ENCODE peak calls at places on chromosome 20, in eight cellular contexts. A, D, K, L, W, O, E and B are unnamed samples.

GRCh38 chr20:57089701-57090144 is 176.7 kb downstream of the BMP7 start:
- DNase-seq in A (peak; percentile 83), D (peak; percentile 45), K (no peak), L (peak; percentile 93), W (peak; percentile 62), O (no peak), E (peak; percentile 37), B (no peak)

GRCh38 chr20:19531446-19531845 is 226.6 kb upstream of the RIN2 start:
- DNase-seq in A (no peak), D (no peak), K (no peak), L (no peak), W (no peak), O (no peak), E (no peak), B (no peak)

GRCh38 chr20:13322621-13323020 is 101.5 kb downstream of the ISM1 start:
- DNase-seq in A (no peak), D (no peak), K (no peak), L (peak; percentile 26), W (no peak), O (no peak), E (no peak), B (no peak)

GRCh38 chr20:13105864-13106457 is 97.2 kb downstream of the SPTLC3 start:
- DNase-seq in A (peak; percentile 35), D (peak; percentile 42), K (no peak), L (no peak), W (peak; percentile 31), O (peak; percentile 17), E (no peak), B (no peak)

GRCh38 chr20:21053002-21053762 is 53.0 kb downstream of the LINC00237 start:
- DNase-seq in A (no peak), D (no peak), K (no peak), L (no peak), W (no peak), O (no peak), E (no peak), B (no peak)

GRCh38 chr20:57609842-57610167 is 10.4 kb downstream of the ZBP1 start:
- DNase-seq in A (no peak), D (no peak), K (no peak), L (no peak), W (no peak), O (no peak), E (no peak), B (no peak)

GRCh38 chr20:32111763-32112162 is 2.2 kb downstream of the TM9SF4 start:
- DNase-seq in A (no peak), D (no peak), K (no peak), L (no peak), W (no peak), O (no peak), E (no peak), B (no peak)

GRCh38 chr20:46220808-46221207 is 87.5 kb downstream of the CDH22 start:
- DNase-seq in A (no peak), D (peak; percentile 39), K (no peak), L (no peak), W (no peak), O (no peak), E (no peak), B (no peak)

GRCh38 chr20:14337400-14338171 is at the start of gene FLRT3:
- DNase-seq in A (peak; percentile 61), D (peak; percentile 94), K (peak; percentile 84), L (peak; percentile 76), W (peak; percentile 90), O (peak; percentile 91), E (no peak), B (no peak)

GRCh38 chr20:48406462-48407235 is 421.1 kb downstream of the PREX1 start:
- DNase-seq in A (no peak), D (no peak), K (no peak), L (no peak), W (no peak), O (no peak), E (no peak), B (no peak)

GRCh38 chr20:44491635-44492395 is 16.1 kb downstream of the TTPAL start:
- DNase-seq in A (no peak), D (no peak), K (no peak), L (no peak), W (no peak), O (no peak), E (no peak), B (no peak)